ENCODE peak calls at places on chromosomes 7 and 10, in four cellular contexts. W, M, L and F are unnamed samples.

GRCh38 chr7:148700693-148701092 is 2.0 kb downstream of the CUL1 start:
- DNase-seq in W (no peak), M (no peak), L (no peak), F (no peak)

GRCh38 chr7:135537453-135537852 is 20.3 kb upstream of the NUP205 start:
- DNase-seq in W (no peak), M (no peak), L (no peak), F (no peak)

GRCh38 chr7:29091121-29091601 is 55.2 kb downstream of the CPVL start:
- DNase-seq in W (peak; percentile 70), M (peak; percentile 66), L (peak; percentile 50), F (no peak)

GRCh38 chr10:52261362-52261761 is 52.7 kb upstream of the DKK1 start:
- DNase-seq in W (no peak), M (no peak), L (no peak), F (no peak)

GRCh38 chr10:54587973-54588372 is 213.1 kb downstream of the PCDH15 start:
- DNase-seq in W (no peak), M (no peak), L (no peak), F (no peak)

GRCh38 chr7:43619213-43620012 is 36.5 kb downstream of the STK17A start:
- DNase-seq in W (no peak), M (no peak), L (no peak), F (no peak)

GRCh38 chr10:8052344-8052969 is 2.0 kb upstream of the GATA3 start:
- DNase-seq in W (no peak), M (no peak), L (no peak), F (no peak)

GRCh38 chr10:120559800-120560199 is 102.8 kb downstream of the PLPP4 start:
- DNase-seq in W (no peak), M (no peak), L (no peak), F (no peak)

GRCh38 chr7:49791089-49791741 is 17.8 kb downstream of the VWC2 start:
- DNase-seq in W (no peak), M (no peak), L (no peak), F (no peak)

GRCh38 chr7:138773176-138773575 is 24.6 kb upstream of the TMEM213 start:
- DNase-seq in W (no peak), M (no peak), L (no peak), F (peak; percentile 34)
- H3K27me3 ChIP-seq in W (no peaks in the 10 kb centered on the region), M (peaks cover 6% of the 10 kb centered on the region), L (no peaks in the 10 kb centered on the region), F (no peaks in the 10 kb centered on the region)

GRCh38 chr10:30534465-30535144 is 94.9 kb downstream of the LYZL2 start:
- DNase-seq in W (peak; percentile 64), M (no peak), L (peak; percentile 66), F (no peak)

GRCh38 chr10:30538086-30538485 is 91.5 kb downstream of the LYZL2 start:
- DNase-seq in W (no peak), M (no peak), L (no peak), F (no peak)

GRCh38 chr10:30536578-30536977 is 93.0 kb downstream of the LYZL2 start:
- DNase-seq in W (no peak), M (no peak), L (no peak), F (no peak)

GRCh38 chr10:30537586-30537985 is 92.0 kb downstream of the LYZL2 start:
- DNase-seq in W (no peak), M (no peak), L (no peak), F (no peak)

DNA sequence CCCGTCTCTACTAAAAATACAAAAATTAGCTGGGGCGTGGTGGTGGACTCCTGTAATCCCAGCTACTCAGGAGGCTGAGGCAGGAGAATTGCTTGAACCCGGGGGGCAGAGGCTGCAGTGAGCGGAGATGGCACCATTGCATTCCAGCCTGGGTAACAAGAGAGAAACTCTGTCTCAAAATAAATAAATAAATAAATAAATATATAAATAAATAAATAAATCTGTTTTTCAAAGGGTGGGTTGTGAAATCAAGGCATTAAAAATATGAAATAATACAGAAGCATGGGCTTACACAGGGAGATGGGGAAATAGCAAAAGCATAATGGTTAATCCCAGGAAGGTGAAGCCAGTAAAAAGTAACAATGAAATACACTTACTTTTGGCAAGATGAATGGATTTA is 93.9 kb downstream of the LYZL2 start:
- DNase-seq in W (no peak), M (no peak), L (no peak), F (no peak)
- H3K4me1 ChIP-seq in W (peaks cover 4% of the 10 kb centered on the region), M (peaks cover 20% of the 10 kb centered on the region), L (no peaks in the 10 kb centered on the region), F (peaks cover 21% of the 10 kb centered on the region)

GRCh38 chr7:158150234-158150633 is 437.4 kb downstream of the PTPRN2 start:
- DNase-seq in W (no peak), M (no peak), L (no peak), F (no peak)
- H3K9me3 ChIP-seq in W (no peaks in the 10 kb centered on the region), M (no peaks in the 10 kb centered on the region), L (no peaks in the 10 kb centered on the region), F (no peaks in the 10 kb centered on the region)

GRCh38 chr10:73079779-73080178 is 16.9 kb downstream of the P4HA1 start:
- DNase-seq in W (no peak), M (no peak), L (no peak), F (no peak)

GRCh38 chr10:73073627-73074026 is 23.0 kb downstream of the P4HA1 start:
- DNase-seq in W (no peak), M (no peak), L (no peak), F (no peak)

GRCh38 chr10:73075829-73076228 is 20.8 kb downstream of the P4HA1 start:
- DNase-seq in W (no peak), M (no peak), L (no peak), F (no peak)

GRCh38 chr10:73076361-73077183 is 20.1 kb downstream of the P4HA1 start:
- DNase-seq in W (peak; percentile 61), M (no peak), L (no peak), F (no peak)
- H3K27me3 ChIP-seq in W (no peaks in the 10 kb centered on the region), M (no peaks in the 10 kb centered on the region), L (no peaks in the 10 kb centered on the region), F (no peaks in the 10 kb centered on the region)

DNA sequence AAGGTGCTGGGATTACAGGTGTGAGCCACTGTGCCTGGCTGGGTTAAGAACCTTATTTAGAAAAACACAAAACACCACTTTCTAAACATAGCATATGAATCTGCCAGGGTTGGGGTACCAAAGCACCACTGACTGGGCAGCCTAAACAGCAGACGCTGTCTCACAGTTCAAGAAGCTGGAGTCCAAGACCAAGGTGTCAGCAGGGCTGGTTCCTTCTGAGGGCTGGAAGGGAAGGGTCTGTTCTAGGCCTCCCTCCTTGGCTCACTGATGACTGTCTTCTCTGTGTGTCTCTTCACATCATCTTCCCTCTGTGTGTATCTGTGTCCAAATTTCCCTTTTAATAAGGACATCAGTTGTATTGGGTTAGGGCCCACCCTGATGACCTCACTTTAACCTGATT is 49.6 kb downstream of the HIPK2 start:
- DNase-seq in W (no peak), M (no peak), L (no peak), F (no peak)
- H3K4me1 ChIP-seq in W (peaks cover 7% of the 10 kb centered on the region), M (peaks cover 93% of the 10 kb centered on the region), L (peaks cover 62% of the 10 kb centered on the region), F (peaks cover 76% of the 10 kb centered on the region)

GRCh38 chr7:158362001-158362400 is 225.6 kb downstream of the PTPRN2 start:
- DNase-seq in W (no peak), M (no peak), L (no peak), F (peak; percentile 27)

GRCh38 chr7:158365332-158365731 is 222.3 kb downstream of the PTPRN2 start:
- DNase-seq in W (no peak), M (no peak), L (no peak), F (peak; percentile 21)

GRCh38 chr7:158361326-158361946 is 226.2 kb downstream of the PTPRN2 start:
- DNase-seq in W (no peak), M (no peak), L (no peak), F (peak; percentile 54)

GRCh38 chr7:158366346-158366745 is 221.3 kb downstream of the PTPRN2 start:
- DNase-seq in W (no peak), M (no peak), L (no peak), F (peak; percentile 31)

DNA sequence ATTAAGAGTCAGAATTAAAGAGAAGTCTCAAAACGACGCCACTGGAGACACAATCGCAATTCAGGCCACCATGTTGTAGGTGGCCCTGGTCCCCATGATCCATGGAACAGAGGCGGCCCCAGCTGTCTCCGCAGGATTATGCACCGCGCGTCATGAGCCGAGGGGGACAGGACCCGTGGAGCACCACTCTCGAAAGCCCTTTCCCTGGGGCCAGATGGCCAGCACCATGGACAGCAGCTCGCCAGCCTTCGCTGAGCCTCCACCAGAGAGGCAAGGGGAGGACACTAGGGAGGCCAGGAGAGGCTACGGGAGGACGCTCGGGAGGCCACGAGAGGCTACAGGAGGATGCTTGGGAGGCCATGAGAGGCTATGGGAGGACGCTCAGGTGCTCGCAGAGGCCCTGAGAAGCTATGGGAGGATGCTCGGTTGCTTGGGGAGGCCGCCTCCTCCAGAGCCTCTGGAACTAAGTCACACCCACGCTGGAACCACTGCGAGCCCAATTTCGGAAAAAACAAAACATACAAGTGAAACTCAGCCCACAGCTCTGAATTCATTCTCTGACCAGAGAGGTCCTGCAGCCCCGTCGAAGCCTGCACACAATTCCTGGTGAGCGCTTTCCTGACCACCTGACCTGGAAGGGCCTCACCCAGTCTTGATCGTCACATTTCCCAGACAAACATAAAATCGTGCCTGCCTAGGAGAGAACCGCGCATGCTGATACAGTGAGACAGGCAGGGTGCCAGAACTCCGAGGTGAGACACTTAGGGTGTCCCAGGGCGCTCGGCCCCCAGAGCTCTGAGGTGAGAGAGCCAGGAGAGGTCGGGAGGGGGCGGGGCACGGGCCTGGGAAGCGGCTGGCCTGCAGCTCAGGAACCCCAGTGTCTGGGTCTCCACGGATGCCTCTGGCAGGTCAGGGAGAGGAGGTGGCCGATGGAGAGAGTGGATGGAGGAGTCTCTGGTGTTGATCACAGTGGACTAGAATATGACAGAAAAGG is 224.4 kb downstream of the PTPRN2 start:
- DNase-seq in W (no peak), M (no peak), L (no peak), F (peak; percentile 55)
- H3K9me3 ChIP-seq in W (no peaks in the 10 kb centered on the region), M (no peaks in the 10 kb centered on the region), L (no peaks in the 10 kb centered on the region), F (no peaks in the 10 kb centered on the region)

GRCh38 chr7:138465046-138465445 is 5.0 kb downstream of the TRIM24 start:
- DNase-seq in W (no peak), M (no peak), L (no peak), F (no peak)
- H3K27me3 ChIP-seq in W (no peaks in the 10 kb centered on the region), M (no peaks in the 10 kb centered on the region), L (no peaks in the 10 kb centered on the region), F (no peaks in the 10 kb centered on the region)

GRCh38 chr10:21719502-21719901 is 185.5 kb downstream of the MLLT10 start:
- DNase-seq in W (no peak), M (no peak), L (no peak), F (no peak)
- H3K4me1 ChIP-seq in W (peaks cover 1% of the 10 kb centered on the region), M (peaks cover 20% of the 10 kb centered on the region), L (peaks cover 10% of the 10 kb centered on the region), F (peaks cover 6% of the 10 kb centered on the region)

GRCh38 chr7:82179311-82179710 is 264.3 kb downstream of the CACNA2D1 start:
- DNase-seq in W (no peak), M (no peak), L (no peak), F (no peak)

GRCh38 chr7:82185443-82185842 is 258.1 kb downstream of the CACNA2D1 start:
- DNase-seq in W (no peak), M (no peak), L (no peak), F (no peak)

GRCh38 chr7:82188636-82189035 is 254.9 kb downstream of the CACNA2D1 start:
- DNase-seq in W (no peak), M (no peak), L (no peak), F (no peak)

DNA sequence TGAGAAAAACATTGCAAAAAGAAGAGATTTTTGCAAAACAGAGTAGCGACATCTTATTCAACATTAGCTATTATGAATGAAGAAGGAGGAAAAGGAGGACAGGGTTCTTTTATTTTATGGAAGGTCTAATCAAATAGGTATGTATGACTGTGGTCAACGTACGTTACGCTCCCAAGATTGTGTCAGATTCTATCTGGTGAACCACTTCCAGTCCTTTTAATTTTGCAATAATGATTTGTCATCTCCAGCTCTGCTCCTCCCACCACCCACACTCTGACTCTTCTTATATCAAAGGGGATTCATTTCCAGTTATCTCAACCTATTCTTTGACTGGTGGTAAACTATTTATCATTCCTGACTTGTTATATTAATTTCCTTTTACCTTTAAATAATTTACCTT is 259.9 kb downstream of the CACNA2D1 start:
- DNase-seq in W (no peak), M (no peak), L (no peak), F (no peak)
- H3K9me3 ChIP-seq in W (no peaks in the 10 kb centered on the region), M (no peaks in the 10 kb centered on the region), L (no peaks in the 10 kb centered on the region), F (no peaks in the 10 kb centered on the region)